ENCODE peak calls at places on chromosomes 12 and 14, in eight cellular contexts. T is GM06990, H is mammary epithelial cell, N is psoas muscle, F is A673, X is left ventricle myocardium inferior, U is astrocyte, L is lower lobe of right lung. M is an unnamed sample.
A peak's percentile ranks its signal among the peaks of the same experiment; 100 is the strongest.

GRCh38 chr12:69007166-69007857 is 74.3 kb upstream of the CPM start:
- DNase-seq in T (no peak), H (peak; percentile 46), N (no peak), F (peak; percentile 63), X (no peak), U (peak; percentile 76), L (no peak), M (no peak)

GRCh38 chr14:65449647-65450046 is 37.1 kb downstream of the FUT8 start:
- DNase-seq in T (no peak), H (no peak), N (no peak), F (no peak), X (no peak), U (no peak), L (no peak), M (no peak)

GRCh38 chr12:100545092-100545491 is 28.4 kb upstream of the GAS2L3 start:
- DNase-seq in T (no peak), H (peak; percentile 12), N (no peak), F (no peak), X (no peak), U (peak; percentile 3), L (no peak), M (no peak)

GRCh38 chr12:41452838-41453237 is 264.7 kb downstream of the PDZRN4 start:
- DNase-seq in T (no peak), H (no peak), N (no peak), F (no peak), X (no peak), U (no peak), L (no peak), M (no peak)

GRCh38 chr12:41604830-41605229 is 416.7 kb downstream of the PDZRN4 start:
- DNase-seq in T (no peak), H (no peak), N (no peak), F (peak; percentile 37), X (no peak), U (peak; percentile 49), L (no peak), M (no peak)

GRCh38 chr14:65069874-65070709 is 32.2 kb downstream of the MAX start:
- DNase-seq in T (no peak), H (no peak), N (no peak), F (no peak), X (no peak), U (no peak), L (peak; percentile 69), M (no peak)

GRCh38 chr14:43243168-43243567 is 1263.9 kb downstream of the FSCB start:
- DNase-seq in T (no peak), H (no peak), N (no peak), F (no peak), X (no peak), U (no peak), L (no peak), M (no peak)

GRCh38 chr12:110689002-110689600 is at the start of gene HVCN1:
- DNase-seq in T (peak; percentile 54), H (no peak), N (peak; percentile 78), F (peak; percentile 25), X (peak; percentile 73), U (no peak), L (peak; percentile 80), M (no peak)

GRCh38 chr12:107654866-107655265 is 30.7 kb upstream of the PWP1 start:
- DNase-seq in T (no peak), H (no peak), N (no peak), F (no peak), X (no peak), U (no peak), L (no peak), M (no peak)

GRCh38 chr12:32478858-32479257 is 79.5 kb downstream of the FGD4 start:
- DNase-seq in T (no peak), H (no peak), N (no peak), F (no peak), X (no peak), U (no peak), L (no peak), M (no peak)

GRCh38 chr12:15636060-15636890 is 152.9 kb downstream of the EPS8 start:
- DNase-seq in T (no peak), H (no peak), N (no peak), F (no peak), X (no peak), U (no peak), L (no peak), M (no peak)

GRCh38 chr12:132174703-132175490 is 30.6 kb downstream of the NOC4L start:
- DNase-seq in T (no peak), H (no peak), N (peak; percentile 38), F (no peak), X (no peak), U (no peak), L (no peak), M (no peak)

GRCh38 chr14:105891221-105891602 is 364.8 kb downstream of the TMEM121 start:
- DNase-seq in T (no peak), H (no peak), N (peak; percentile 27), F (no peak), X (no peak), U (no peak), L (peak; percentile 26), M (no peak)

GRCh38 chr14:69654109-69654508 is 42.7 kb downstream of the SUSD6 start:
- DNase-seq in T (no peak), H (peak; percentile 81), N (no peak), F (no peak), X (no peak), U (no peak), L (no peak), M (no peak)

GRCh38 chr14:34030864-34031263 is 80.0 kb upstream of the EGLN3 start:
- DNase-seq in T (no peak), H (peak; percentile 45), N (peak; percentile 53), F (no peak), X (peak; percentile 45), U (peak; percentile 74), L (no peak), M (no peak)

GRCh38 chr14:77543240-77543551 is 44.6 kb upstream of the ISM2 start:
- DNase-seq in T (no peak), H (no peak), N (no peak), F (no peak), X (no peak), U (no peak), L (no peak), M (no peak)

GRCh38 chr12:108447168-108447840 is 67.8 kb upstream of the FICD start:
- DNase-seq in T (no peak), H (no peak), N (no peak), F (peak; percentile 80), X (no peak), U (no peak), L (no peak), M (no peak)

GRCh38 chr14:59360923-59361794 is 104.0 kb downstream of the GPR135 start:
- DNase-seq in T (no peak), H (peak; percentile 90), N (peak; percentile 70), F (peak; percentile 12), X (peak; percentile 80), U (peak; percentile 92), L (peak; percentile 77), M (no peak)

GRCh38 chr12:31876568-31877424 is 82.4 kb upstream of the RESF1 start:
- DNase-seq in T (no peak), H (no peak), N (no peak), F (peak; percentile 21), X (peak; percentile 16), U (no peak), L (peak; percentile 53), M (no peak)

GRCh38 chr14:28361486-28361885 is 405.1 kb upstream of the FOXG1 start:
- DNase-seq in T (no peak), H (no peak), N (no peak), F (no peak), X (no peak), U (no peak), L (no peak), M (no peak)

GRCh38 chr12:19710811-19711793 is 271.8 kb downstream of the AEBP2 start:
- DNase-seq in T (no peak), H (no peak), N (no peak), F (no peak), X (no peak), U (peak; percentile 95), L (no peak), M (no peak)

DNA sequence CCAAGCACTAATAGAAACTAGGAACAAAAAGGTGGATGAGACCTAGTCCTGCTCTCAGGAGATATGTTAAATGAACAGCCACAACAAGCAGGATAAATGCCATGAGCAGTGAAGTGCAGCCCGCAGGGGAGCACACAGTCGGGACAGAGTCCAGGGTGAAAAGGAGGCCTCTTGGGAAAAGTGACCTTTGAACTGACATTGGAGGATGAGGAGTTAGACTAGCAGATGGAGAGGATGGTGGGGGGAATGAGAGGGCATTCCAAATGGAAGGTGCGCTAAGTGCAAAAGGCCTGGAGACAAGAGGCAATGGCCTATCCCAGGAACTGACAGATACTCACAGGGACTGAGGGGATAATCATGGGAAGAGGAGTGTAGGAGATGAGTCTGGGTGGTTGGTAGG is 4.5 kb downstream of the OS9 start:
- DNase-seq in T (no peak), H (no peak), N (no peak), F (no peak), X (no peak), U (no peak), L (no peak), M (no peak)
- H3K36me3 ChIP-seq in T (peaks cover 17% of the 10 kb centered on the region), H (peaks cover under 1% of the 10 kb centered on the region), N (peaks cover 70% of the 10 kb centered on the region), F (peaks cover 13% of the 10 kb centered on the region), X (peaks cover 47% of the 10 kb centered on the region), U (peaks cover 11% of the 10 kb centered on the region), L (peaks cover 54% of the 10 kb centered on the region), M (no peaks in the 10 kb centered on the region)

GRCh38 chr12:95820096-95820703 is 29.6 kb upstream of the NTN4 start:
- DNase-seq in T (no peak), H (peak; percentile 41), N (no peak), F (peak; percentile 80), X (no peak), U (peak; percentile 25), L (no peak), M (no peak)
- TF ChIP-seq CTCF in T (peak; percentile 32), H (peak; percentile 53), N (peak; percentile 44), F (peak; percentile 70), X (peak; percentile 63), U (peak; percentile 70), L (peak; percentile 56), M (peak; percentile 59)

DNA sequence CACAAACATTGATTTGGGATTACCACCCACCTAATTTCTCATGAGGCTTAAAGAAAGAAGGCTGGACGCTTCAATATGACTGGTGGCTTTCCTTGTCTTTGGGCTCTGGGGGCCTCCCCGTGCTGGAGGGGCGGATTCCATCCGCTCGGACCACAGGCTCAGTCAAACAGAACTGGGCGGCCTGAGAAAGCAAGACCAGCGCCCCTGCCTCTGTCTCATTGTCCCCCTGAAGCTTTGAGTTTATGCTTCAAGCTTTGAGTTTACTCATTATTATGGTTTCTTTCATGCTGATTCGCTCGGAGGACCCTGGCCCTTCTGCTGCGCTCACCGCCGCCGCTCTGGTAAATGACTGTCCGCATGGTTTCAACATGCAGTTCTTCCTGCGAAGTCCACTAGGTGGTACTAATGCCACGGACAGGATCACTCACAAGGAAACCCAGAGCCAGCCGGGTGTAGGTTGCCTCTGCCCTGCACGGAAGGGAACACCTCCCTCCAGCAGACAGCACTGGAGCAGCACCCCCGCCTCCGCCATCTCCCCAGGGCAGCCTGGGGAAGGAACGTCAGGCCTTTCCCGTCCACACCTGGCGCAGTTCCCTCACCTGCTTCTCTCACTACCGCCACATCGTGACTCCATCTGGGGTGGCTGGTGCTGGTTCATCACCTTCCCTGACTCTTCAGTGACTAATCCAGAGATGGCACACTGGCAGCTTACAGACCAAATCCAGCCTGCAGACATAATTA is 13.2 kb upstream of the TIGAR start:
- DNase-seq in T (no peak), H (peak; percentile 98), N (peak; percentile 76), F (peak; percentile 75), X (peak; percentile 61), U (peak; percentile 65), L (peak; percentile 67), M (peak; percentile 33)
- H3K36me3 ChIP-seq in T (peaks cover 6% of the 10 kb centered on the region), H (peaks cover 13% of the 10 kb centered on the region), N (no peaks in the 10 kb centered on the region), F (no peaks in the 10 kb centered on the region), X (no peaks in the 10 kb centered on the region), U (no peaks in the 10 kb centered on the region), L (peaks cover 25% of the 10 kb centered on the region), M (no peaks in the 10 kb centered on the region)

GRCh38 chr14:94816113-94816512 is 46.2 kb upstream of the GSC start:
- DNase-seq in T (no peak), H (no peak), N (no peak), F (peak; percentile 31), X (no peak), U (no peak), L (no peak), M (no peak)
- TF ChIP-seq CTCF in T (no peak), H (no peak), N (no peak), F (peak; percentile 34), X (no peak), U (no peak), L (no peak), M (no peak)